ENCODE peak calls at places on chromosomes 3 and 15, in ten cellular contexts. One of them, this sample, is unnamed.

GRCh38 chr15:24772709-24773373 is 97.3 kb downstream of the NPAP1 start:
- DNase-seq in activated effector memory CD4-positive, alpha-beta T cell treated with anti-CD3 and anti-CD28 coated beads, Interleukin-2, amount 50 U/mL, for 16 hours: peak
- DNase-seq in Calu3: no peak
- DNase-seq in PC-9: no peak
- DNase-seq in body of pancreas: peak
- DNase-seq in mesothelial cell of epicardium: peak
- DNase-seq in cardiac fibroblast: peak
- DNase-seq in endothelial cell: peak
- DNase-seq in ELR: no peak
- DNase-seq in neural crest cell: peak
- DNase-seq in this sample: peak

GRCh38 chr15:40058476-40059140 is 19.6 kb upstream of the SRP14 start:
- DNase-seq in Calu3: no peak
- DNase-seq in neural crest cell: no peak
- DNase-seq in ELR: peak
- DNase-seq in activated effector memory CD4-positive, alpha-beta T cell treated with anti-CD3 and anti-CD28 coated beads, Interleukin-2, amount 50 U/mL, for 16 hours: no peak
- DNase-seq in PC-9: no peak
- DNase-seq in body of pancreas: no peak
- DNase-seq in endothelial cell: no peak
- DNase-seq in mesothelial cell of epicardium: no peak
- DNase-seq in cardiac fibroblast: peak
- DNase-seq in this sample: no peak

GRCh38 chr3:21256932-21257331 is 494.1 kb downstream of the ZNF385D start:
- DNase-seq in mesothelial cell of epicardium: no peak
- DNase-seq in cardiac fibroblast: no peak
- DNase-seq in endothelial cell: no peak
- DNase-seq in neural crest cell: no peak
- DNase-seq in Calu3: peak
- DNase-seq in ELR: no peak
- DNase-seq in activated effector memory CD4-positive, alpha-beta T cell treated with anti-CD3 and anti-CD28 coated beads, Interleukin-2, amount 50 U/mL, for 16 hours: no peak
- DNase-seq in body of pancreas: peak
- DNase-seq in PC-9: no peak
- DNase-seq in this sample: no peak

GRCh38 chr15:90585863-90586262 is 56.1 kb downstream of the CRTC3 start:
- DNase-seq in PC-9: no peak
- DNase-seq in cardiac fibroblast: peak
- DNase-seq in mesothelial cell of epicardium: no peak
- DNase-seq in endothelial cell: no peak
- DNase-seq in body of pancreas: no peak
- DNase-seq in neural crest cell: no peak
- DNase-seq in ELR: peak
- DNase-seq in Calu3: no peak
- DNase-seq in activated effector memory CD4-positive, alpha-beta T cell treated with anti-CD3 and anti-CD28 coated beads, Interleukin-2, amount 50 U/mL, for 16 hours: no peak
- DNase-seq in this sample: no peak

GRCh38 chr3:42397644-42398043 is 12.8 kb downstream of the LYZL4 start:
- DNase-seq in neural crest cell: no peak
- DNase-seq in PC-9: no peak
- DNase-seq in Calu3: no peak
- DNase-seq in mesothelial cell of epicardium: no peak
- DNase-seq in body of pancreas: no peak
- DNase-seq in activated effector memory CD4-positive, alpha-beta T cell treated with anti-CD3 and anti-CD28 coated beads, Interleukin-2, amount 50 U/mL, for 16 hours: no peak
- DNase-seq in endothelial cell: no peak
- DNase-seq in ELR: no peak
- DNase-seq in cardiac fibroblast: no peak
- DNase-seq in this sample: no peak

GRCh38 chr3:125662675-125663074 is 67.4 kb upstream of the OSBPL11 start:
- DNase-seq in ELR: no peak
- DNase-seq in body of pancreas: no peak
- DNase-seq in endothelial cell: no peak
- DNase-seq in Calu3: no peak
- DNase-seq in neural crest cell: no peak
- DNase-seq in mesothelial cell of epicardium: no peak
- DNase-seq in cardiac fibroblast: no peak
- DNase-seq in PC-9: no peak
- DNase-seq in activated effector memory CD4-positive, alpha-beta T cell treated with anti-CD3 and anti-CD28 coated beads, Interleukin-2, amount 50 U/mL, for 16 hours: no peak
- DNase-seq in this sample: no peak

GRCh38 chr3:141629950-141630349 is 108.1 kb upstream of the RNF7 start:
- DNase-seq in Calu3: no peak
- DNase-seq in neural crest cell: no peak
- DNase-seq in PC-9: no peak
- DNase-seq in mesothelial cell of epicardium: no peak
- DNase-seq in ELR: no peak
- DNase-seq in activated effector memory CD4-positive, alpha-beta T cell treated with anti-CD3 and anti-CD28 coated beads, Interleukin-2, amount 50 U/mL, for 16 hours: no peak
- DNase-seq in endothelial cell: no peak
- DNase-seq in cardiac fibroblast: no peak
- DNase-seq in body of pancreas: no peak
- DNase-seq in this sample: no peak

GRCh38 chr3:190252080-190252479 is 70.2 kb downstream of the CLDN1 start:
- DNase-seq in endothelial cell: no peak
- DNase-seq in neural crest cell: no peak
- DNase-seq in ELR: no peak
- DNase-seq in PC-9: no peak
- DNase-seq in Calu3: no peak
- DNase-seq in mesothelial cell of epicardium: no peak
- DNase-seq in cardiac fibroblast: peak
- DNase-seq in activated effector memory CD4-positive, alpha-beta T cell treated with anti-CD3 and anti-CD28 coated beads, Interleukin-2, amount 50 U/mL, for 16 hours: no peak
- DNase-seq in body of pancreas: no peak
- DNase-seq in this sample: no peak

GRCh38 chr15:65796610-65797012 is 4.5 kb upstream of the DENND4A start:
- DNase-seq in mesothelial cell of epicardium: no peak
- DNase-seq in cardiac fibroblast: peak
- DNase-seq in ELR: peak
- DNase-seq in PC-9: no peak
- DNase-seq in endothelial cell: no peak
- DNase-seq in Calu3: no peak
- DNase-seq in body of pancreas: no peak
- DNase-seq in neural crest cell: no peak
- DNase-seq in activated effector memory CD4-positive, alpha-beta T cell treated with anti-CD3 and anti-CD28 coated beads, Interleukin-2, amount 50 U/mL, for 16 hours: no peak
- DNase-seq in this sample: peak

GRCh38 chr15:36584511-36584910 is 5.1 kb downstream of the CDIN1 start:
- DNase-seq in neural crest cell: no peak
- DNase-seq in mesothelial cell of epicardium: no peak
- DNase-seq in PC-9: no peak
- DNase-seq in ELR: no peak
- DNase-seq in body of pancreas: no peak
- DNase-seq in endothelial cell: no peak
- DNase-seq in cardiac fibroblast: no peak
- DNase-seq in activated effector memory CD4-positive, alpha-beta T cell treated with anti-CD3 and anti-CD28 coated beads, Interleukin-2, amount 50 U/mL, for 16 hours: no peak
- DNase-seq in Calu3: no peak
- DNase-seq in this sample: no peak

GRCh38 chr3:43629741-43630140 is 7.9 kb upstream of the ANO10 start:
- DNase-seq in PC-9: no peak
- DNase-seq in body of pancreas: no peak
- DNase-seq in mesothelial cell of epicardium: no peak
- DNase-seq in cardiac fibroblast: no peak
- DNase-seq in ELR: no peak
- DNase-seq in endothelial cell: no peak
- DNase-seq in Calu3: no peak
- DNase-seq in neural crest cell: no peak
- DNase-seq in activated effector memory CD4-positive, alpha-beta T cell treated with anti-CD3 and anti-CD28 coated beads, Interleukin-2, amount 50 U/mL, for 16 hours: no peak
- DNase-seq in this sample: no peak

GRCh38 chr3:67064105-67064504 is 66.0 kb downstream of the KBTBD8 start:
- DNase-seq in ELR: peak
- DNase-seq in Calu3: no peak
- DNase-seq in body of pancreas: no peak
- DNase-seq in endothelial cell: no peak
- DNase-seq in activated effector memory CD4-positive, alpha-beta T cell treated with anti-CD3 and anti-CD28 coated beads, Interleukin-2, amount 50 U/mL, for 16 hours: no peak
- DNase-seq in neural crest cell: no peak
- DNase-seq in cardiac fibroblast: no peak
- DNase-seq in mesothelial cell of epicardium: no peak
- DNase-seq in PC-9: no peak
- DNase-seq in this sample: no peak

GRCh38 chr3:54960066-54960465 is 32.2 kb upstream of the LRTM1 start:
- DNase-seq in cardiac fibroblast: no peak
- DNase-seq in ELR: no peak
- DNase-seq in mesothelial cell of epicardium: no peak
- DNase-seq in activated effector memory CD4-positive, alpha-beta T cell treated with anti-CD3 and anti-CD28 coated beads, Interleukin-2, amount 50 U/mL, for 16 hours: no peak
- DNase-seq in PC-9: no peak
- DNase-seq in endothelial cell: no peak
- DNase-seq in body of pancreas: no peak
- DNase-seq in neural crest cell: no peak
- DNase-seq in Calu3: no peak
- DNase-seq in this sample: no peak

GRCh38 chr3:40968666-40969065 is 230.6 kb upstream of the CTNNB1 start:
- DNase-seq in cardiac fibroblast: no peak
- DNase-seq in neural crest cell: no peak
- DNase-seq in Calu3: no peak
- DNase-seq in ELR: no peak
- DNase-seq in activated effector memory CD4-positive, alpha-beta T cell treated with anti-CD3 and anti-CD28 coated beads, Interleukin-2, amount 50 U/mL, for 16 hours: no peak
- DNase-seq in PC-9: no peak
- DNase-seq in body of pancreas: no peak
- DNase-seq in endothelial cell: no peak
- DNase-seq in mesothelial cell of epicardium: no peak
- DNase-seq in this sample: no peak

GRCh38 chr3:8503461-8503860 is 1.8 kb downstream of the LMCD1 start:
- DNase-seq in mesothelial cell of epicardium: no peak
- DNase-seq in body of pancreas: no peak
- DNase-seq in neural crest cell: no peak
- DNase-seq in activated effector memory CD4-positive, alpha-beta T cell treated with anti-CD3 and anti-CD28 coated beads, Interleukin-2, amount 50 U/mL, for 16 hours: no peak
- DNase-seq in ELR: peak
- DNase-seq in PC-9: no peak
- DNase-seq in cardiac fibroblast: no peak
- DNase-seq in Calu3: no peak
- DNase-seq in endothelial cell: no peak
- DNase-seq in this sample: no peak

GRCh38 chr3:277873-278272 is 81.3 kb downstream of the CHL1 start:
- DNase-seq in neural crest cell: no peak
- DNase-seq in ELR: no peak
- DNase-seq in cardiac fibroblast: no peak
- DNase-seq in PC-9: no peak
- DNase-seq in activated effector memory CD4-positive, alpha-beta T cell treated with anti-CD3 and anti-CD28 coated beads, Interleukin-2, amount 50 U/mL, for 16 hours: no peak
- DNase-seq in mesothelial cell of epicardium: no peak
- DNase-seq in Calu3: no peak
- DNase-seq in body of pancreas: no peak
- DNase-seq in endothelial cell: no peak
- DNase-seq in this sample: no peak

GRCh38 chr3:38543602-38544001 is 47.5 kb downstream of the EXOG start:
- DNase-seq in Calu3: no peak
- DNase-seq in cardiac fibroblast: no peak
- DNase-seq in body of pancreas: no peak
- DNase-seq in ELR: no peak
- DNase-seq in PC-9: no peak
- DNase-seq in activated effector memory CD4-positive, alpha-beta T cell treated with anti-CD3 and anti-CD28 coated beads, Interleukin-2, amount 50 U/mL, for 16 hours: peak
- DNase-seq in mesothelial cell of epicardium: no peak
- DNase-seq in neural crest cell: no peak
- DNase-seq in endothelial cell: no peak
- DNase-seq in this sample: no peak

GRCh38 chr15:77506311-77507150 is 85.8 kb downstream of the HMG20A start:
- DNase-seq in cardiac fibroblast: peak
- DNase-seq in endothelial cell: no peak
- DNase-seq in PC-9: peak
- DNase-seq in neural crest cell: peak
- DNase-seq in body of pancreas: peak
- DNase-seq in ELR: no peak
- DNase-seq in Calu3: peak
- DNase-seq in mesothelial cell of epicardium: peak
- DNase-seq in activated effector memory CD4-positive, alpha-beta T cell treated with anti-CD3 and anti-CD28 coated beads, Interleukin-2, amount 50 U/mL, for 16 hours: peak
- DNase-seq in this sample: no peak

GRCh38 chr15:92650256-92650655 is 5.3 kb downstream of the FAM174B start:
- DNase-seq in cardiac fibroblast: no peak
- DNase-seq in ELR: no peak
- DNase-seq in activated effector memory CD4-positive, alpha-beta T cell treated with anti-CD3 and anti-CD28 coated beads, Interleukin-2, amount 50 U/mL, for 16 hours: no peak
- DNase-seq in endothelial cell: no peak
- DNase-seq in PC-9: no peak
- DNase-seq in mesothelial cell of epicardium: peak
- DNase-seq in neural crest cell: no peak
- DNase-seq in body of pancreas: peak
- DNase-seq in Calu3: no peak
- DNase-seq in this sample: no peak

GRCh38 chr3:45771166-45771775 is 25.1 kb downstream of the SLC6A20 start:
- DNase-seq in activated effector memory CD4-positive, alpha-beta T cell treated with anti-CD3 and anti-CD28 coated beads, Interleukin-2, amount 50 U/mL, for 16 hours: no peak
- DNase-seq in ELR: no peak
- DNase-seq in mesothelial cell of epicardium: peak
- DNase-seq in PC-9: no peak
- DNase-seq in cardiac fibroblast: no peak
- DNase-seq in Calu3: no peak
- DNase-seq in body of pancreas: no peak
- DNase-seq in neural crest cell: no peak
- DNase-seq in endothelial cell: no peak
- DNase-seq in this sample: no peak

GRCh38 chr3:12139111-12139511 is 19.6 kb downstream of the TIMP4 start:
- DNase-seq in cardiac fibroblast: peak
- DNase-seq in ELR: peak
- DNase-seq in endothelial cell: peak
- DNase-seq in body of pancreas: no peak
- DNase-seq in Calu3: peak
- DNase-seq in activated effector memory CD4-positive, alpha-beta T cell treated with anti-CD3 and anti-CD28 coated beads, Interleukin-2, amount 50 U/mL, for 16 hours: no peak
- DNase-seq in neural crest cell: peak
- DNase-seq in mesothelial cell of epicardium: no peak
- DNase-seq in PC-9: peak
- DNase-seq in this sample: peak

GRCh38 chr3:141076026-141076797 is 25.1 kb downstream of the SPSB4 start:
- DNase-seq in endothelial cell: no peak
- DNase-seq in neural crest cell: no peak
- DNase-seq in ELR: no peak
- DNase-seq in activated effector memory CD4-positive, alpha-beta T cell treated with anti-CD3 and anti-CD28 coated beads, Interleukin-2, amount 50 U/mL, for 16 hours: peak
- DNase-seq in mesothelial cell of epicardium: no peak
- DNase-seq in body of pancreas: peak
- DNase-seq in cardiac fibroblast: no peak
- DNase-seq in PC-9: no peak
- DNase-seq in Calu3: no peak
- DNase-seq in this sample: peak

GRCh38 chr3:69370156-69370944 is 15.5 kb downstream of the FRMD4B start:
- DNase-seq in activated effector memory CD4-positive, alpha-beta T cell treated with anti-CD3 and anti-CD28 coated beads, Interleukin-2, amount 50 U/mL, for 16 hours: no peak
- DNase-seq in neural crest cell: no peak
- DNase-seq in cardiac fibroblast: peak
- DNase-seq in PC-9: peak
- DNase-seq in Calu3: peak
- DNase-seq in mesothelial cell of epicardium: no peak
- DNase-seq in ELR: no peak
- DNase-seq in endothelial cell: no peak
- DNase-seq in body of pancreas: peak
- DNase-seq in this sample: no peak

This sample was measured in T47D.